ENCODE peak calls at places on chromosomes 13 and 19, in nine cellular contexts. One of them, this sample, is unnamed.

GRCh38 chr13:85666356-85666755 is 132.9 kb downstream of the SLITRK6 start:
- DNase-seq in uterus: no peak
- DNase-seq in CD8-positive, alpha-beta memory T cell: no peak
- DNase-seq in brain microvascular endothelial cell: no peak
- DNase-seq in esophagus muscularis mucosa: no peak
- DNase-seq in heart left ventricle: no peak
- DNase-seq in esophagus squamous epithelium: no peak
- DNase-seq in coronary artery: no peak
- DNase-seq in prostate gland: no peak
- DNase-seq in this sample: no peak

GRCh38 chr19:48507911-48508439 is 3.7 kb downstream of the LMTK3 start:
- DNase-seq in uterus: no peak
- DNase-seq in CD8-positive, alpha-beta memory T cell: no peak
- DNase-seq in brain microvascular endothelial cell: no peak
- DNase-seq in esophagus muscularis mucosa: no peak
- DNase-seq in heart left ventricle: no peak
- DNase-seq in esophagus squamous epithelium: no peak
- DNase-seq in coronary artery: no peak
- DNase-seq in prostate gland: no peak
- DNase-seq in this sample: no peak

GRCh38 chr13:42645717-42646116 is 71.8 kb downstream of the TNFSF11 start:
- DNase-seq in uterus: no peak
- DNase-seq in CD8-positive, alpha-beta memory T cell: no peak
- DNase-seq in brain microvascular endothelial cell: no peak
- DNase-seq in esophagus muscularis mucosa: peak; percentile 55
- DNase-seq in heart left ventricle: no peak
- DNase-seq in esophagus squamous epithelium: no peak
- DNase-seq in coronary artery: no peak
- DNase-seq in prostate gland: no peak
- DNase-seq in this sample: no peak

GRCh38 chr19:46513461-46514236 is 18.0 kb upstream of the PNMA8B start:
- DNase-seq in uterus: peak; percentile 85
- DNase-seq in CD8-positive, alpha-beta memory T cell: peak; percentile 69
- DNase-seq in brain microvascular endothelial cell: peak; percentile 47
- DNase-seq in esophagus muscularis mucosa: peak; percentile 94
- DNase-seq in heart left ventricle: peak; percentile 84
- DNase-seq in esophagus squamous epithelium: peak; percentile 14
- DNase-seq in coronary artery: no peak
- DNase-seq in prostate gland: peak; percentile 34
- DNase-seq in this sample: no peak

GRCh38 chr19:6018786-6019185 is 40.8 kb upstream of the RANBP3 start:
- DNase-seq in uterus: no peak
- DNase-seq in CD8-positive, alpha-beta memory T cell: no peak
- DNase-seq in brain microvascular endothelial cell: no peak
- DNase-seq in esophagus muscularis mucosa: no peak
- DNase-seq in heart left ventricle: no peak
- DNase-seq in esophagus squamous epithelium: no peak
- DNase-seq in coronary artery: no peak
- DNase-seq in prostate gland: no peak
- DNase-seq in this sample: no peak

GRCh38 chr13:84873951-84874350 is 925.3 kb downstream of the SLITRK6 start:
- DNase-seq in uterus: no peak
- DNase-seq in CD8-positive, alpha-beta memory T cell: no peak
- DNase-seq in brain microvascular endothelial cell: no peak
- DNase-seq in esophagus muscularis mucosa: no peak
- DNase-seq in heart left ventricle: no peak
- DNase-seq in esophagus squamous epithelium: no peak
- DNase-seq in coronary artery: no peak
- DNase-seq in prostate gland: no peak
- DNase-seq in this sample: no peak

GRCh38 chr13:107942030-107942617 is 273.2 kb downstream of the LIG4 start:
- DNase-seq in uterus: no peak
- DNase-seq in CD8-positive, alpha-beta memory T cell: no peak
- DNase-seq in brain microvascular endothelial cell: no peak
- DNase-seq in esophagus muscularis mucosa: no peak
- DNase-seq in heart left ventricle: no peak
- DNase-seq in esophagus squamous epithelium: no peak
- DNase-seq in coronary artery: no peak
- DNase-seq in prostate gland: no peak
- DNase-seq in this sample: no peak

GRCh38 chr13:111657013-111657412 is 336.6 kb downstream of the TEX29 start:
- DNase-seq in uterus: no peak
- DNase-seq in CD8-positive, alpha-beta memory T cell: no peak
- DNase-seq in brain microvascular endothelial cell: no peak
- DNase-seq in esophagus muscularis mucosa: no peak
- DNase-seq in heart left ventricle: no peak
- DNase-seq in esophagus squamous epithelium: no peak
- DNase-seq in coronary artery: no peak
- DNase-seq in prostate gland: no peak
- DNase-seq in this sample: no peak

GRCh38 chr13:75715598-75716523 is 79.7 kb downstream of the LMO7 start:
- DNase-seq in uterus: no peak
- DNase-seq in CD8-positive, alpha-beta memory T cell: no peak
- DNase-seq in brain microvascular endothelial cell: no peak
- DNase-seq in esophagus muscularis mucosa: no peak
- DNase-seq in heart left ventricle: no peak
- DNase-seq in esophagus squamous epithelium: no peak
- DNase-seq in coronary artery: no peak
- DNase-seq in prostate gland: no peak
- DNase-seq in this sample: no peak

GRCh38 chr13:101942038-101942437 is 459.8 kb downstream of the FGF14 start:
- DNase-seq in uterus: no peak
- DNase-seq in CD8-positive, alpha-beta memory T cell: no peak
- DNase-seq in brain microvascular endothelial cell: peak; percentile 43
- DNase-seq in esophagus muscularis mucosa: no peak
- DNase-seq in heart left ventricle: no peak
- DNase-seq in esophagus squamous epithelium: no peak
- DNase-seq in coronary artery: no peak
- DNase-seq in prostate gland: no peak
- DNase-seq in this sample: no peak

GRCh38 chr19:6751189-6751588 is 11.7 kb downstream of the TRIP10 start:
- DNase-seq in uterus: no peak
- DNase-seq in CD8-positive, alpha-beta memory T cell: no peak
- DNase-seq in brain microvascular endothelial cell: no peak
- DNase-seq in esophagus muscularis mucosa: no peak
- DNase-seq in heart left ventricle: no peak
- DNase-seq in esophagus squamous epithelium: no peak
- DNase-seq in coronary artery: no peak
- DNase-seq in prostate gland: no peak
- DNase-seq in this sample: no peak

GRCh38 chr19:41306394-41306793 is 3.6 kb upstream of the CCDC97 start:
- DNase-seq in uterus: no peak
- DNase-seq in CD8-positive, alpha-beta memory T cell: no peak
- DNase-seq in brain microvascular endothelial cell: no peak
- DNase-seq in esophagus muscularis mucosa: no peak
- DNase-seq in heart left ventricle: no peak
- DNase-seq in esophagus squamous epithelium: no peak
- DNase-seq in coronary artery: no peak
- DNase-seq in prostate gland: no peak
- DNase-seq in this sample: no peak
- H3K27ac ChIP-seq in uterus: peak overlapping the region; percentile 90
- H3K27ac ChIP-seq in CD8-positive, alpha-beta memory T cell: no peak overlapping the region
- H3K27ac ChIP-seq in brain microvascular endothelial cell: no peak overlapping the region
- H3K27ac ChIP-seq in esophagus muscularis mucosa: peak overlapping the region; percentile 49
- H3K27ac ChIP-seq in heart left ventricle: no peak overlapping the region
- H3K27ac ChIP-seq in esophagus squamous epithelium: peak overlapping the region; percentile 97
- H3K27ac ChIP-seq in coronary artery: peak overlapping the region; percentile 12
- H3K27ac ChIP-seq in prostate gland: no peak overlapping the region
- H3K27ac ChIP-seq in this sample: no peak overlapping the region

GRCh38 chr19:1123885-1124677 is 20.3 kb downstream of the GPX4 start:
- DNase-seq in uterus: no peak
- DNase-seq in CD8-positive, alpha-beta memory T cell: no peak
- DNase-seq in brain microvascular endothelial cell: no peak
- DNase-seq in esophagus muscularis mucosa: no peak
- DNase-seq in heart left ventricle: no peak
- DNase-seq in esophagus squamous epithelium: no peak
- DNase-seq in coronary artery: no peak
- DNase-seq in prostate gland: no peak
- DNase-seq in this sample: no peak
- H3K27ac ChIP-seq in uterus: no peak overlapping the region
- H3K27ac ChIP-seq in CD8-positive, alpha-beta memory T cell: no peak overlapping the region
- H3K27ac ChIP-seq in brain microvascular endothelial cell: no peak overlapping the region
- H3K27ac ChIP-seq in esophagus muscularis mucosa: no peak overlapping the region
- H3K27ac ChIP-seq in heart left ventricle: no peak overlapping the region
- H3K27ac ChIP-seq in esophagus squamous epithelium: peak overlapping the region; percentile 36
- H3K27ac ChIP-seq in coronary artery: no peak overlapping the region
- H3K27ac ChIP-seq in prostate gland: no peak overlapping the region
- H3K27ac ChIP-seq in this sample: no peak overlapping the region

GRCh38 chr19:14520543-14520942 is 2.3 kb upstream of the DNAJB1 start:
- DNase-seq in uterus: no peak
- DNase-seq in CD8-positive, alpha-beta memory T cell: no peak
- DNase-seq in brain microvascular endothelial cell: no peak
- DNase-seq in esophagus muscularis mucosa: no peak
- DNase-seq in heart left ventricle: no peak
- DNase-seq in esophagus squamous epithelium: no peak
- DNase-seq in coronary artery: no peak
- DNase-seq in prostate gland: no peak
- DNase-seq in this sample: no peak
- H3K27ac ChIP-seq in uterus: no peak overlapping the region
- H3K27ac ChIP-seq in CD8-positive, alpha-beta memory T cell: peak overlapping the region; percentile 92
- H3K27ac ChIP-seq in brain microvascular endothelial cell: no peak overlapping the region
- H3K27ac ChIP-seq in esophagus muscularis mucosa: no peak overlapping the region
- H3K27ac ChIP-seq in heart left ventricle: no peak overlapping the region
- H3K27ac ChIP-seq in esophagus squamous epithelium: peak overlapping the region; percentile 99
- H3K27ac ChIP-seq in coronary artery: no peak overlapping the region
- H3K27ac ChIP-seq in prostate gland: no peak overlapping the region
- H3K27ac ChIP-seq in this sample: peak overlapping the region; percentile 98

GRCh38 chr13:44676534-44676933 is 100.4 kb upstream of the TSC22D1 start:
- DNase-seq in uterus: no peak
- DNase-seq in CD8-positive, alpha-beta memory T cell: no peak
- DNase-seq in brain microvascular endothelial cell: no peak
- DNase-seq in esophagus muscularis mucosa: no peak
- DNase-seq in heart left ventricle: no peak
- DNase-seq in esophagus squamous epithelium: no peak
- DNase-seq in coronary artery: no peak
- DNase-seq in prostate gland: no peak
- DNase-seq in this sample: no peak
- H3K27ac ChIP-seq in uterus: no peak overlapping the region
- H3K27ac ChIP-seq in CD8-positive, alpha-beta memory T cell: no peak overlapping the region
- H3K27ac ChIP-seq in brain microvascular endothelial cell: no peak overlapping the region
- H3K27ac ChIP-seq in esophagus muscularis mucosa: no peak overlapping the region
- H3K27ac ChIP-seq in heart left ventricle: no peak overlapping the region
- H3K27ac ChIP-seq in esophagus squamous epithelium: no peak overlapping the region
- H3K27ac ChIP-seq in coronary artery: no peak overlapping the region
- H3K27ac ChIP-seq in prostate gland: no peak overlapping the region
- H3K27ac ChIP-seq in this sample: no peak overlapping the region

This sample was measured in epithelial cell of prostate.